ENCODE peak calls at places on chromosome 10, in nine cellular contexts. One of them, this sample, is unnamed.

GRCh38 chr10:57579926-57580325 is 687.8 kb downstream of the IPMK start:
- DNase-seq in uterus: no peak
- DNase-seq in MCF 10A: peak
- DNase-seq in cardiac muscle cell: peak
- DNase-seq in fibroblast of pulmonary artery: peak
- DNase-seq in A549: peak
- DNase-seq in astrocyte of the cerebellum: peak
- DNase-seq in B cell: no peak
- DNase-seq in fibroblast of mammary gland: peak
- DNase-seq in this sample: peak

GRCh38 chr10:111275091-111275490 is 198.3 kb downstream of the ADRA2A start:
- DNase-seq in uterus: no peak
- DNase-seq in MCF 10A: no peak
- DNase-seq in cardiac muscle cell: no peak
- DNase-seq in fibroblast of pulmonary artery: no peak
- DNase-seq in A549: no peak
- DNase-seq in astrocyte of the cerebellum: no peak
- DNase-seq in B cell: no peak
- DNase-seq in fibroblast of mammary gland: no peak
- DNase-seq in this sample: no peak

GRCh38 chr10:28496481-28496961 is 36.4 kb upstream of the WAC start:
- DNase-seq in uterus: no peak
- DNase-seq in MCF 10A: peak
- DNase-seq in cardiac muscle cell: no peak
- DNase-seq in fibroblast of pulmonary artery: no peak
- DNase-seq in A549: no peak
- DNase-seq in astrocyte of the cerebellum: no peak
- DNase-seq in B cell: no peak
- DNase-seq in fibroblast of mammary gland: no peak
- DNase-seq in this sample: peak

GRCh38 chr10:92052088-92052487 is 128.5 kb downstream of the BTAF1 start:
- DNase-seq in uterus: no peak
- DNase-seq in MCF 10A: no peak
- DNase-seq in cardiac muscle cell: no peak
- DNase-seq in fibroblast of pulmonary artery: no peak
- DNase-seq in A549: no peak
- DNase-seq in astrocyte of the cerebellum: no peak
- DNase-seq in B cell: no peak
- DNase-seq in fibroblast of mammary gland: no peak
- DNase-seq in this sample: no peak

GRCh38 chr10:58967551-58968418 is 208.7 kb upstream of the PHYHIPL start:
- DNase-seq in uterus: no peak
- DNase-seq in MCF 10A: no peak
- DNase-seq in cardiac muscle cell: no peak
- DNase-seq in fibroblast of pulmonary artery: no peak
- DNase-seq in A549: peak
- DNase-seq in astrocyte of the cerebellum: no peak
- DNase-seq in B cell: no peak
- DNase-seq in fibroblast of mammary gland: no peak
- DNase-seq in this sample: peak

GRCh38 chr10:81688459-81688858 is 186.5 kb upstream of the NRG3 start:
- DNase-seq in uterus: no peak
- DNase-seq in MCF 10A: no peak
- DNase-seq in cardiac muscle cell: no peak
- DNase-seq in fibroblast of pulmonary artery: no peak
- DNase-seq in A549: no peak
- DNase-seq in astrocyte of the cerebellum: no peak
- DNase-seq in B cell: no peak
- DNase-seq in fibroblast of mammary gland: no peak
- DNase-seq in this sample: no peak

GRCh38 chr10:102261842-102262241 is 16.5 kb downstream of the GBF1 start:
- DNase-seq in uterus: no peak
- DNase-seq in MCF 10A: no peak
- DNase-seq in cardiac muscle cell: no peak
- DNase-seq in fibroblast of pulmonary artery: no peak
- DNase-seq in A549: no peak
- DNase-seq in astrocyte of the cerebellum: no peak
- DNase-seq in B cell: no peak
- DNase-seq in fibroblast of mammary gland: peak
- DNase-seq in this sample: no peak

GRCh38 chr10:44974628-44975431 is 3.8 kb downstream of the DEPP1 start:
- DNase-seq in uterus: peak
- DNase-seq in MCF 10A: peak
- DNase-seq in cardiac muscle cell: peak
- DNase-seq in fibroblast of pulmonary artery: peak
- DNase-seq in A549: peak
- DNase-seq in astrocyte of the cerebellum: no peak
- DNase-seq in B cell: peak
- DNase-seq in fibroblast of mammary gland: peak
- DNase-seq in this sample: peak

GRCh38 chr10:14306201-14306600 is 24.5 kb downstream of the FRMD4A start:
- DNase-seq in uterus: no peak
- DNase-seq in MCF 10A: no peak
- DNase-seq in cardiac muscle cell: no peak
- DNase-seq in fibroblast of pulmonary artery: no peak
- DNase-seq in A549: no peak
- DNase-seq in astrocyte of the cerebellum: no peak
- DNase-seq in B cell: no peak
- DNase-seq in fibroblast of mammary gland: no peak
- DNase-seq in this sample: no peak

GRCh38 chr10:14296081-14296709 is 34.5 kb downstream of the FRMD4A start:
- DNase-seq in uterus: no peak
- DNase-seq in MCF 10A: no peak
- DNase-seq in cardiac muscle cell: peak
- DNase-seq in fibroblast of pulmonary artery: peak
- DNase-seq in A549: no peak
- DNase-seq in astrocyte of the cerebellum: no peak
- DNase-seq in B cell: no peak
- DNase-seq in fibroblast of mammary gland: no peak
- DNase-seq in this sample: no peak

GRCh38 chr10:14304029-14304428 is 26.7 kb downstream of the FRMD4A start:
- DNase-seq in uterus: no peak
- DNase-seq in MCF 10A: no peak
- DNase-seq in cardiac muscle cell: no peak
- DNase-seq in fibroblast of pulmonary artery: no peak
- DNase-seq in A549: no peak
- DNase-seq in astrocyte of the cerebellum: no peak
- DNase-seq in B cell: no peak
- DNase-seq in fibroblast of mammary gland: no peak
- DNase-seq in this sample: no peak

GRCh38 chr10:14299516-14299915 is 31.2 kb downstream of the FRMD4A start:
- DNase-seq in uterus: no peak
- DNase-seq in MCF 10A: no peak
- DNase-seq in cardiac muscle cell: no peak
- DNase-seq in fibroblast of pulmonary artery: no peak
- DNase-seq in A549: no peak
- DNase-seq in astrocyte of the cerebellum: no peak
- DNase-seq in B cell: no peak
- DNase-seq in fibroblast of mammary gland: no peak
- DNase-seq in this sample: no peak

DNA sequence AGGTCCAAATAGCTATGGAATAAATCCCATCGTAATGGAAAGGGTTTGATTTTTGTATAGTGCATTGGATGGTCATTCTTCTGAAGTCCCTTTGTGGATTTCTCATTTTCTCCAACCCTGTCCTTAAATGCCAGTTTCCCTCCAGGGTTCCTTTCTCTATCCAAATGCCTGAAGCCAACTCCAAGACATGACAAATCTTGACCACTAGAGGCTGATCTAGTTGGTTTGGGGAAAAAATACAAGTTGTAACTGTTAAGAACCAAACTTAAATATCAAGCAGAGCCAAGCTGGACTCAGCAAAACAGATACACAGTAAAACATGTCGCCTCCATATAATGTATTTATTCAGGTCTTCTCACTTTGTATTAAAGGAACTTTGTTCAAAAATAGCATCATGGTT is 28.7 kb downstream of the FRMD4A start:
- DNase-seq in uterus: no peak
- DNase-seq in MCF 10A: peak
- DNase-seq in cardiac muscle cell: peak
- DNase-seq in fibroblast of pulmonary artery: peak
- DNase-seq in A549: no peak
- DNase-seq in astrocyte of the cerebellum: peak
- DNase-seq in B cell: no peak
- DNase-seq in fibroblast of mammary gland: peak
- DNase-seq in this sample: peak
- TF ChIP-seq CTCF in uterus: no peak
- TF ChIP-seq CTCF in MCF 10A: no peak
- TF ChIP-seq CTCF in cardiac muscle cell: peak
- TF ChIP-seq CTCF in fibroblast of pulmonary artery: peak
- TF ChIP-seq CTCF in A549: no peak
- TF ChIP-seq CTCF in astrocyte of the cerebellum: peak
- TF ChIP-seq CTCF in B cell: peak
- TF ChIP-seq CTCF in fibroblast of mammary gland: peak
- TF ChIP-seq CTCF in this sample: peak

DNA sequence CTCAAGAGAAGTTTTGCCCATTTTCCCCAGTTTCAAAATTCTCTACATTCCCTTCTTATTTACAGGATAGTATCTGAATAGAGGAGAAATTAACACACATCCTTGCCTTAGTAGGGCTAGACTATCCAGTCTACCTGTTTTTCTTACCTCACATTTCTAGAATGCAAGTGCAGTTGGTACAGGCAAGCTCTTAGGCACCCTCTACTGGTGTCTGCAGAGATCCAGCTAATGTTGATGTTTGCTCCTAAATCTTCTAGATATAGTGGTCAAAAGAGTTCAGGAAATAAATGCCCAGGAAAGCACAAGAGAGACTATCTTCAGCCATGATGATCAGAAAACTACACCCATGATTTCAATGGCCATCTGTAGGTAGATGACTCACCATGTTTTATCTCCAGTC is 205.3 kb downstream of the HTR7 start:
- DNase-seq in uterus: no peak
- DNase-seq in MCF 10A: peak
- DNase-seq in cardiac muscle cell: peak
- DNase-seq in fibroblast of pulmonary artery: peak
- DNase-seq in A549: peak
- DNase-seq in astrocyte of the cerebellum: no peak
- DNase-seq in B cell: no peak
- DNase-seq in fibroblast of mammary gland: peak
- DNase-seq in this sample: peak
- TF ChIP-seq CTCF in uterus: no peak
- TF ChIP-seq CTCF in MCF 10A: peak
- TF ChIP-seq CTCF in cardiac muscle cell: peak
- TF ChIP-seq CTCF in fibroblast of pulmonary artery: peak
- TF ChIP-seq CTCF in A549: peak
- TF ChIP-seq CTCF in astrocyte of the cerebellum: peak
- TF ChIP-seq CTCF in B cell: no peak
- TF ChIP-seq CTCF in fibroblast of mammary gland: peak
- TF ChIP-seq CTCF in this sample: peak

GRCh38 chr10:52744057-52744819 is 28.3 kb downstream of the MBL2 start:
- DNase-seq in uterus: no peak
- DNase-seq in MCF 10A: peak
- DNase-seq in cardiac muscle cell: no peak
- DNase-seq in fibroblast of pulmonary artery: no peak
- DNase-seq in A549: no peak
- DNase-seq in astrocyte of the cerebellum: no peak
- DNase-seq in B cell: no peak
- DNase-seq in fibroblast of mammary gland: no peak
- DNase-seq in this sample: peak

GRCh38 chr10:52742723-52743122 is 29.9 kb downstream of the MBL2 start:
- DNase-seq in uterus: no peak
- DNase-seq in MCF 10A: no peak
- DNase-seq in cardiac muscle cell: no peak
- DNase-seq in fibroblast of pulmonary artery: no peak
- DNase-seq in A549: no peak
- DNase-seq in astrocyte of the cerebellum: no peak
- DNase-seq in B cell: no peak
- DNase-seq in fibroblast of mammary gland: no peak
- DNase-seq in this sample: no peak

GRCh38 chr10:52747680-52748079 is 24.9 kb downstream of the MBL2 start:
- DNase-seq in uterus: no peak
- DNase-seq in MCF 10A: no peak
- DNase-seq in cardiac muscle cell: no peak
- DNase-seq in fibroblast of pulmonary artery: no peak
- DNase-seq in A549: no peak
- DNase-seq in astrocyte of the cerebellum: no peak
- DNase-seq in B cell: no peak
- DNase-seq in fibroblast of mammary gland: no peak
- DNase-seq in this sample: no peak

GRCh38 chr10:52741851-52742250 is 30.7 kb downstream of the MBL2 start:
- DNase-seq in uterus: no peak
- DNase-seq in MCF 10A: peak
- DNase-seq in cardiac muscle cell: no peak
- DNase-seq in fibroblast of pulmonary artery: no peak
- DNase-seq in A549: no peak
- DNase-seq in astrocyte of the cerebellum: no peak
- DNase-seq in B cell: no peak
- DNase-seq in fibroblast of mammary gland: no peak
- DNase-seq in this sample: peak

DNA sequence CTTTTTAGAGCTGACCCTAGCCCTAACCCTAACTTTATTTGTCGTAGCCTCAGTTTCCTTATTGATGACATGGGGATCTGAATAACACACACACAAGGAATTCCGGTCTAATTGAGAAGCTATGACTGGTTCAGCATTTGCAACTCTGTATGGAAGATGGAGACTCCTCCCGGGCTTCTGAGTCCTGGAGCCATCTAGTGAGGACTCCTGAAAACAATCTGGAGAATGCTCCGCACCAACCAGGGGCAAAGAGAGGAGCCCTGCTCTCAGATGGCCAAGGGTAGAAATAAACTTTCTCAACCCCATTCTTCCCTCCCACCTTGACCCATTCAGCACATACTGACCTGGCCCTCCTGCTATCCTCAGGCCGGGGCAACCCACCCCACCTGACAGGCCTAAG is 26.4 kb downstream of the MBL2 start:
- DNase-seq in uterus: no peak
- DNase-seq in MCF 10A: peak
- DNase-seq in cardiac muscle cell: no peak
- DNase-seq in fibroblast of pulmonary artery: no peak
- DNase-seq in A549: peak
- DNase-seq in astrocyte of the cerebellum: no peak
- DNase-seq in B cell: no peak
- DNase-seq in fibroblast of mammary gland: no peak
- DNase-seq in this sample: no peak
- TF ChIP-seq CTCF in uterus: no peak
- TF ChIP-seq CTCF in MCF 10A: no peak
- TF ChIP-seq CTCF in cardiac muscle cell: no peak
- TF ChIP-seq CTCF in fibroblast of pulmonary artery: no peak
- TF ChIP-seq CTCF in A549: no peak
- TF ChIP-seq CTCF in astrocyte of the cerebellum: no peak
- TF ChIP-seq CTCF in B cell: no peak
- TF ChIP-seq CTCF in fibroblast of mammary gland: no peak
- TF ChIP-seq CTCF in this sample: no peak

GRCh38 chr10:113924171-113924570 is 69.7 kb downstream of the NHLRC2 start:
- DNase-seq in uterus: no peak
- DNase-seq in MCF 10A: no peak
- DNase-seq in cardiac muscle cell: no peak
- DNase-seq in fibroblast of pulmonary artery: no peak
- DNase-seq in A549: no peak
- DNase-seq in astrocyte of the cerebellum: no peak
- DNase-seq in B cell: no peak
- DNase-seq in fibroblast of mammary gland: no peak
- DNase-seq in this sample: no peak

GRCh38 chr10:113924664-113925063 is 70.2 kb downstream of the NHLRC2 start:
- DNase-seq in uterus: no peak
- DNase-seq in MCF 10A: no peak
- DNase-seq in cardiac muscle cell: no peak
- DNase-seq in fibroblast of pulmonary artery: no peak
- DNase-seq in A549: no peak
- DNase-seq in astrocyte of the cerebellum: no peak
- DNase-seq in B cell: no peak
- DNase-seq in fibroblast of mammary gland: no peak
- DNase-seq in this sample: no peak

GRCh38 chr10:113921571-113922370 is 67.3 kb downstream of the NHLRC2 start:
- DNase-seq in uterus: no peak
- DNase-seq in MCF 10A: peak
- DNase-seq in cardiac muscle cell: peak
- DNase-seq in fibroblast of pulmonary artery: peak
- DNase-seq in A549: no peak
- DNase-seq in astrocyte of the cerebellum: no peak
- DNase-seq in B cell: no peak
- DNase-seq in fibroblast of mammary gland: no peak
- DNase-seq in this sample: no peak

GRCh38 chr10:113920819-113921345 is 66.4 kb downstream of the NHLRC2 start:
- DNase-seq in uterus: no peak
- DNase-seq in MCF 10A: peak
- DNase-seq in cardiac muscle cell: no peak
- DNase-seq in fibroblast of pulmonary artery: no peak
- DNase-seq in A549: no peak
- DNase-seq in astrocyte of the cerebellum: no peak
- DNase-seq in B cell: no peak
- DNase-seq in fibroblast of mammary gland: no peak
- DNase-seq in this sample: peak

GRCh38 chr10:113922787-113923570 is 68.5 kb downstream of the NHLRC2 start:
- DNase-seq in uterus: no peak
- DNase-seq in MCF 10A: no peak
- DNase-seq in cardiac muscle cell: no peak
- DNase-seq in fibroblast of pulmonary artery: no peak
- DNase-seq in A549: no peak
- DNase-seq in astrocyte of the cerebellum: no peak
- DNase-seq in B cell: no peak
- DNase-seq in fibroblast of mammary gland: no peak
- DNase-seq in this sample: no peak
- TF ChIP-seq CTCF in uterus: no peak
- TF ChIP-seq CTCF in MCF 10A: no peak
- TF ChIP-seq CTCF in cardiac muscle cell: no peak
- TF ChIP-seq CTCF in fibroblast of pulmonary artery: no peak
- TF ChIP-seq CTCF in A549: no peak
- TF ChIP-seq CTCF in astrocyte of the cerebellum: no peak
- TF ChIP-seq CTCF in B cell: no peak
- TF ChIP-seq CTCF in fibroblast of mammary gland: no peak
- TF ChIP-seq CTCF in this sample: no peak